ENCODE peak calls at places on chromosomes 2 and 18, in ten cellular contexts. I is activated T-helper 9 cell treated with anti-CD3 and anti-CD28 coated beads, Interleukin-2, amount 50 U/mL, for 16 hours; V is choroid plexus epithelial cell; R is NCI-H2081; B is endothelial cell of umbilical vein; W is substantia nigra; S is activated naive CD8-positive, alpha-beta T cell treated with anti-CD3 and anti-CD28 coated beads for 36 hours; F is stimulated activated CD4-positive, alpha-beta T cell treated with anti-CD3 and anti-CD28 coated beads, Interleukin-1b, Interleukin-23, amount 100 ng/mL, for 24 hours; J is OCI-M1; D is left cardiac atrium. K is an unnamed sample.

GRCh38 chr2:239002960-239003932 is 155.4 kb downstream of the TWIST2 start:
- DNase-seq in I (no peak), V (peak; percentile 69), R (no peak), B (no peak), W (no peak), S (no peak), F (no peak), J (no peak), D (no peak), K (peak; percentile 79)

GRCh38 chr2:105895995-105896764 is 151.5 kb downstream of the NCK2 start:
- DNase-seq in I (no peak), V (no peak), R (no peak), B (no peak), W (no peak), S (no peak), F (no peak), J (no peak), D (no peak), K (no peak)

GRCh38 chr2:156436477-156437085 is 402 bp downstream of the GPD2 start:
- DNase-seq in I (no peak), V (peak; percentile 41), R (no peak), B (peak; percentile 54), W (no peak), S (peak; percentile 11), F (peak; percentile 1), J (peak; percentile 76), D (no peak), K (peak; percentile 45)

GRCh38 chr2:98377569-98377968 is 31.3 kb downstream of the CNGA3 start:
- DNase-seq in I (no peak), V (no peak), R (no peak), B (no peak), W (no peak), S (no peak), F (no peak), J (no peak), D (no peak), K (no peak)

GRCh38 chr2:182506606-182507005 is 79.8 kb upstream of the PDE1A start:
- DNase-seq in I (no peak), V (peak; percentile 91), R (no peak), B (peak; percentile 64), W (no peak), S (no peak), F (no peak), J (no peak), D (no peak), K (peak; percentile 56)

GRCh38 chr2:45889053-45889452 is 237.6 kb downstream of the PRKCE start:
- DNase-seq in I (no peak), V (peak; percentile 43), R (no peak), B (no peak), W (no peak), S (peak; percentile 39), F (no peak), J (no peak), D (no peak), K (peak; percentile 69)

GRCh38 chr2:110713508-110714362 is 18.6 kb upstream of the ACOXL start:
- DNase-seq in I (no peak), V (no peak), R (no peak), B (no peak), W (no peak), S (peak; percentile 13), F (no peak), J (no peak), D (no peak), K (no peak)

GRCh38 chr18:59724116-59724515 is 26.9 kb upstream of the CCBE1 start:
- DNase-seq in I (no peak), V (no peak), R (no peak), B (no peak), W (no peak), S (no peak), F (no peak), J (no peak), D (no peak), K (no peak)

GRCh38 chr2:217491271-217491670 is 511.5 kb downstream of the TNS1 start:
- DNase-seq in I (no peak), V (no peak), R (no peak), B (no peak), W (no peak), S (no peak), F (no peak), J (peak; percentile 81), D (no peak), K (no peak)

GRCh38 chr2:31235504-31235902 is 1.6 kb downstream of the EHD3 start:
- DNase-seq in I (no peak), V (peak; percentile 94), R (no peak), B (peak; percentile 21), W (no peak), S (no peak), F (no peak), J (peak; percentile 44), D (no peak), K (peak; percentile 83)

GRCh38 chr2:16201876-16202642 is 261.7 kb downstream of the MYCN start:
- DNase-seq in I (no peak), V (no peak), R (no peak), B (no peak), W (no peak), S (no peak), F (no peak), J (no peak), D (no peak), K (no peak)

GRCh38 chr2:240305369-240305962 is 130.0 kb upstream of the GPC1 start:
- DNase-seq in I (no peak), V (no peak), R (no peak), B (no peak), W (no peak), S (no peak), F (no peak), J (no peak), D (no peak), K (no peak)

GRCh38 chr2:24566209-24566608 is 75.2 kb downstream of the NCOA1 start:
- DNase-seq in I (no peak), V (no peak), R (no peak), B (no peak), W (no peak), S (no peak), F (no peak), J (peak; percentile 39), D (no peak), K (no peak)

GRCh38 chr18:43931439-43931838 is 654.1 kb upstream of the SYT4 start:
- DNase-seq in I (no peak), V (peak; percentile 14), R (no peak), B (no peak), W (no peak), S (no peak), F (no peak), J (no peak), D (no peak), K (peak; percentile 20)

GRCh38 chr2:75324141-75324540 is 124.8 kb upstream of the TACR1 start:
- DNase-seq in I (no peak), V (no peak), R (no peak), B (no peak), W (no peak), S (no peak), F (no peak), J (peak; percentile 35), D (no peak), K (no peak)

GRCh38 chr2:33706410-33706809 is 107.3 kb upstream of the FAM98A start:
- DNase-seq in I (no peak), V (no peak), R (no peak), B (no peak), W (no peak), S (no peak), F (no peak), J (peak; percentile 86), D (no peak), K (no peak)

GRCh38 chr18:49723648-49724180 is 89.6 kb downstream of the ACAA2 start:
- DNase-seq in I (no peak), V (no peak), R (no peak), B (peak; percentile 91), W (no peak), S (peak; percentile 17), F (no peak), J (no peak), D (no peak), K (peak; percentile 45)

GRCh38 chr2:227509824-227510619 is 38.1 kb downstream of the AGFG1 start:
- DNase-seq in I (no peak), V (peak; percentile 53), R (no peak), B (peak; percentile 65), W (no peak), S (no peak), F (no peak), J (peak; percentile 54), D (no peak), K (peak; percentile 52)

GRCh38 chr2:226678422-226678821 is 121.2 kb downstream of the IRS1 start:
- DNase-seq in I (no peak), V (no peak), R (no peak), B (no peak), W (no peak), S (no peak), F (no peak), J (no peak), D (no peak), K (no peak)

GRCh38 chr2:204386668-204387067 is 158.6 kb upstream of the PARD3B start:
- DNase-seq in I (no peak), V (no peak), R (no peak), B (no peak), W (no peak), S (no peak), F (no peak), J (no peak), D (no peak), K (no peak)

GRCh38 chr18:805008-805754 is 6.9 kb downstream of the YES1 start:
- DNase-seq in I (no peak), V (no peak), R (no peak), B (peak; percentile 34), W (no peak), S (no peak), F (no peak), J (peak; percentile 68), D (no peak), K (peak; percentile 10)